ENCODE peak calls at places on chromosomes 11 and 22, in ten cellular contexts. F, M, P, O, G, E, S, H, Q and T are unnamed samples.

GRCh38 chr22:43390166-43390565 is 21.6 kb upstream of the MPPED1 start:
- DNase-seq in E (no peak), F (no peak), Q (no peak), M (no peak), G (no peak), P (no peak), H (no peak), S (no peak), O (no peak), T (no peak)

GRCh38 chr22:39149915-39150847 is 2.3 kb downstream of the CBX7 start:
- DNase-seq in G (no peak), P (no peak), E (no peak), O (no peak), M (no peak), F (no peak), H (no peak), S (no peak), Q (no peak), T (no peak)

GRCh38 chr22:32888976-32889375 is 87.5 kb downstream of the TIMP3 start:
- DNase-seq in E (no peak), Q (no peak), M (no peak), P (no peak), G (no peak), S (no peak), H (no peak), F (no peak), O (no peak), T (no peak)

GRCh38 chr11:110250168-110250567 is 46.2 kb downstream of the RDX start:
- DNase-seq in M (no peak), G (no peak), P (no peak), Q (no peak), E (no peak), S (no peak), F (no peak), H (no peak), O (no peak), T (no peak)

GRCh38 chr11:134888821-134889220 is 476.8 kb upstream of the B3GAT1 start:
- DNase-seq in G (no peak), F (no peak), P (no peak), H (no peak), M (no peak), Q (no peak), S (no peak), E (no peak), O (no peak), T (no peak)

GRCh38 chr22:49789289-49790141 is 38.2 kb downstream of the BRD1 start:
- DNase-seq in E (peak), O (peak), G (no peak), Q (peak), S (no peak), H (no peak), P (no peak), M (peak), F (peak), T (peak)

GRCh38 chr22:24985824-24986214 is 33.3 kb downstream of the KIAA1671 start:
- DNase-seq in H (no peak), O (peak), S (no peak), E (no peak), Q (no peak), G (no peak), P (no peak), F (peak), M (no peak), T (no peak)

GRCh38 chr11:73361953-73362776 is 14.0 kb upstream of the RELT start:
- DNase-seq in Q (no peak), H (no peak), G (peak), M (no peak), O (no peak), S (no peak), P (no peak), E (no peak), F (no peak), T (no peak)

GRCh38 chr22:47606426-47606825 is 844.0 kb downstream of the TBC1D22A start:
- DNase-seq in F (no peak), G (no peak), S (no peak), M (no peak), H (peak), O (no peak), P (no peak), E (no peak), Q (peak), T (peak)

GRCh38 chr11:132844956-132845355 is 687.3 kb downstream of the OPCML start:
- DNase-seq in O (no peak), M (no peak), P (no peak), E (no peak), G (no peak), H (no peak), F (peak), S (no peak), Q (no peak), T (no peak)

GRCh38 chr22:30421695-30422480 is 3.7 kb upstream of the MTFP1 start:
- DNase-seq in F (no peak), E (no peak), M (no peak), Q (no peak), O (no peak), S (no peak), H (no peak), G (no peak), P (no peak), T (peak)
- TF ChIP-seq POLR2A in F (peak), E (no peak), M (no peak), Q (no peak), O (no peak), S (no peak), H (no peak), G (no peak), P (no peak), T (peak)

DNA sequence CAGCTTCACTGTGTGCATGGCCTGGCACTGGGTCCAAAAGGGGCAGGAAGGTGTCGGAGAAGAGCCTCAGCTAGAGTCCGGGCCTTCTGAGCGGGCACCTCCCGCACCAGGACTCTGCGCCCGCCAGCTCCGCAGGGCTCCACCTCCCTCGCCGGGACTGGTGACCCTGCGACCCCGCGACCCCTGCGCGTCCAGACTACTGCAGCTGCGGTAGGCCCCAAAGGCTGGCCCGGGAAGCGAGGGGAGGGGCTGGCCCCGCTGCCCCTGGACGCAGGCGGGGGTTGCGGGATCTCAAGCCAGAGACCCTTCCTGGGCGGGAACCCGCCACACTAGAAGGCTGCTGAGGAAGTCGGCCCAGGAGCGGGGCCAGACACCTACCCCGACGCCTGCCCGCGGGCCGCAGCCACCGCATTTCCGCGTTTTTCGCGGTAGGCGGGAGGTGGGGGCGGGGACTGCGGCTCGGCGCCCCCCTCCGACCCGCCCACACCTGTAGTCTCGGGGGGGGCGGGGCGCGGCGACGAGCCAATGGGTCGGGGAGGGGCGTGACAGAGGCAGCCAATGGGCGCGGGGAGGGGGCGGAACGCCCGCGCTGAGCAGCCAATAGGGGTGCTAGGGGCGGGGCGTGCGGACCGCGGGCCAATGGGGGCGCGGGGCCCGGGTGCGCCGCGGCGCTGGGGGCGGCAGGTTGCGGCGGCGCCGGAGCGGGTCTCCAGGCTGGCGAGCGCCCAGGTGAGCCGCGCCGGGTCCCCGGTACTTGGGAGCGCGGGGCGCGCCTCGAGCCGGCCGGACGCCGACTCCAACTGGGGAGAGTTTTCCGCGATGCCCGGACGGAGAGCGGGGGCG is at the start of the genes LMNTD2 and RASSF7:
- DNase-seq in E (peak), S (peak), O (peak), M (peak), H (peak), F (peak), P (peak), G (peak), Q (peak), T (peak)
- H3K27ac ChIP-seq in E (peak), S (peak), O (peak), M (no peak), H (peak), F (peak), P (peak), G (peak), Q (peak), T (peak)

GRCh38 chr11:120223793-120224192 is 13.0 kb downstream of the OAF start:
- DNase-seq in F (no peak), P (no peak), Q (no peak), E (no peak), H (no peak), G (no peak), O (no peak), S (no peak), M (no peak), T (no peak)

GRCh38 chr11:120226242-120226641 is 13.7 kb upstream of the POU2F3 start:
- DNase-seq in M (no peak), P (no peak), O (no peak), H (no peak), F (no peak), E (no peak), S (no peak), G (no peak), Q (no peak), T (no peak)

GRCh38 chr11:120224386-120224785 is 13.6 kb downstream of the OAF start:
- DNase-seq in O (no peak), E (no peak), S (no peak), H (no peak), F (no peak), G (no peak), P (no peak), M (no peak), Q (no peak), T (no peak)

GRCh38 chr11:120225372-120225909 is 14.5 kb upstream of the POU2F3 start:
- DNase-seq in O (no peak), M (no peak), Q (no peak), F (no peak), G (no peak), E (no peak), S (no peak), P (no peak), H (no peak), T (no peak)

DNA sequence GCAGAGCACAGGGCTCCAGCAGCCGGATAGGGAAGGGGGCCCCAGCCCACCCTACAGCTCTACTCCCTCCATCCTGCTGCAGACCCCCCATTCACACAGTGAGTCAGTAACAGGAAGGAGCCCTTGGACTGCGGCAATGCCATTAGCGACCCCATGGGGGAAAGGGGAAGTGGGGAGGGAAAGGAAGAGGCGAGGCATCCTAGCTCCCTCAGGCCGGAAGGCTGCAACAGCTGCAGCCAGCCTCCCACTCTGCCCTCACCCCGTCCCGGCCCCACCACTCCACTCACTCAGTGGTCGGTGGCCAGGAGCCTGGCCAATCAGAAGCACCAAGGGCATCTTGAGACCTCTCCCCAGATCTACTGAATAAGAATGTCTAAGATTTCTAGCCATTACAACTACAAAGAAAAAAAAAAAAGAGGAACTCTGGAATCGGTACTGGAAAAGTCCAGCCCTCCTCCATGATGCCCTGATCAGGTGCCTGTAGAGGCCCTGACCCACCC is 14.1 kb downstream of the OAF start:
- DNase-seq in G (no peak), O (no peak), H (no peak), M (no peak), S (no peak), Q (no peak), P (no peak), E (no peak), F (no peak), T (no peak)
- TF ChIP-seq POLR2A in G (no peak), O (no peak), H (no peak), M (no peak), S (no peak), Q (no peak), P (no peak), E (no peak), F (no peak), T (no peak)

GRCh38 chr22:28547132-28547842 is 132.4 kb downstream of the TTC28 start:
- DNase-seq in E (no peak), P (no peak), M (no peak), Q (no peak), O (no peak), H (no peak), F (peak), S (peak), G (no peak), T (no peak)
- H3K27ac ChIP-seq in E (no peak), P (no peak), M (no peak), Q (no peak), O (no peak), H (no peak), F (no peak), S (peak), G (no peak), T (no peak)

DNA sequence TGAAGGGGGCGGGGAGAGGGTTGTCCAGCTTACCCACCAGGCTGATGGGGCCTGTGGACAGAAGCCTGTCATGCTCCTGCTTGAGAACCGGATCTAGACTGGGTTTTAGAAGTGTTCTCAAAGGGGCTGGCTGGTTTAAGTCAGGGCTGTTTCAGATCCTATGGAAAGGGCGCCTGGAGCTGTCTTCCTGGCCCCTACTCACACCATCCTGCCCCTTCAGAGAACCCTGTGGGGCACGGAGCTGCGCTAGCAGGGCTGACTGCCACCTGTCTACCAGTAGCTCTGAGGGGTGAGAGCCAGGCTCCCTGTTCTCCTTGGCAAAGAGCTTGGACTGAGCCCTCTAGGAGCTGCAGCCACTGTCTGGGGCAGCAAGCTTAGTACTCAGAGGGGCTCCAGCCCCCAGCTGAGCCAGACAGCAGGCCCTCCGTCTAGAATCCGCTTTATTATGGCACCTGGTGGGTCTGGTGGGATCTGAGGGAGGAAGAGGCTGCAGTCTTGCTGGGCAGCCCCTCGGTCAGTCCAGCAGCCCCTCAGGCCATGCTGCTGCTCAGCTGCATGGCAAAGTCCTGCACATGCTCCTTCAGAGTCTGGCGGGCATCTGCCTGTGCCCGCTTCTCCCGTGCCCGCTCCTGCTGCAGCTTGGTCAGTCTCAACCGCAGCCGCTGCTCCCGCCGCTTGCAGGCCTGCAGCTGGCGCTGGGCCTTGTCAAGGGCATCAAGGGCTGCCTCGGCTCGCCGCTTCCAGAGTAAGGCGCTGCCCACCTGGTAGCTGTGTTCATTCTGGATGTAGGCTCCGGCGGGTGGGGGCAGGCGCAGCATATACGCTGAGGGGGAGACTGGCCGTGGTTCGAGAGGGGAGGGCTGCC is 2.3 kb downstream of the THAP7 start:
- DNase-seq in M (no peak), S (no peak), O (no peak), G (no peak), F (no peak), E (no peak), P (no peak), Q (no peak), H (no peak), T (no peak)
- TF ChIP-seq POLR2A in M (no peak), S (no peak), O (no peak), G (no peak), F (no peak), E (no peak), P (no peak), Q (no peak), H (no peak), T (no peak)

GRCh38 chr11:65183201-65183891 is 1.6 kb downstream of the CAPN1 start:
- DNase-seq in F (no peak), G (peak), H (no peak), E (peak), M (no peak), P (no peak), O (no peak), S (no peak), Q (peak), T (no peak)

GRCh38 chr11:65185869-65186341 is 4.2 kb downstream of the CAPN1 start:
- DNase-seq in O (no peak), P (no peak), G (no peak), H (no peak), F (no peak), M (no peak), E (no peak), Q (peak), S (no peak), T (peak)

GRCh38 chr11:65182258-65183170 is 786 bp downstream of the CAPN1 start:
- DNase-seq in H (no peak), E (peak), G (peak), M (peak), S (no peak), F (no peak), Q (peak), O (no peak), P (no peak), T (peak)

GRCh38 chr11:65185166-65185565 is 3.4 kb downstream of the CAPN1 start:
- DNase-seq in F (no peak), E (no peak), Q (peak), G (no peak), P (no peak), S (no peak), M (no peak), O (no peak), H (no peak), T (no peak)

DNA sequence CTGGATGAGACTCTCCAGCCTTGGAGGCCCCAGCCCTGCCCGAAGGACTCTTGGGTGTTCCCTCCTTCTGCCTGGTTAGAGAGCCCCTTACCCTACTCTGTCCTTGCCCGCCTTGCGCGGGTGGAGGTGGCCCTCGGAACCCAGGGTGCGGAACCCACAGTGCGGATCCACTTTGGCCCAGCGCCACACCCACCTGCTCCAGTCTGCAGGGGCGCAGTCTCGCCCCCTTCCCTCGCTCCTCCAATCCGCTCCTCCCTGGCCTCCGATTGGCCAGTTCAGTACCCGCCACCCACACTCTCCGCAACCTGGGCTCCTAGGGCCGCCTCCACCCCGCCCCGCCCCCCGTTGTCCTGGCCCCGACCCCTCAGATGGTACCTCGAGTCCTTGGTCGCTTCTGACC is 2.4 kb downstream of the CAPN1 start:
- DNase-seq in P (no peak), Q (peak), S (no peak), M (no peak), G (no peak), H (no peak), F (no peak), E (no peak), O (no peak), T (peak)
- H3K27ac ChIP-seq in P (peak), Q (peak), S (no peak), M (no peak), G (peak), H (peak), F (no peak), E (peak), O (no peak), T (no peak)